ENCODE peak calls at places on chromosomes 4 and X, in nine cellular contexts. J is BJ, G is HT1080, X is T-helper 2 cell, V is substantia nigra, Q is nucleus accumbens, D is right cardiac atrium, R is left colon, S is IMR-90. P is an unnamed sample.

GRCh38 chr4:76582074-76582816 is 147.2 kb downstream of the SHROOM3 start:
- DNase-seq in J (peak; percentile 64), D (no peak), R (no peak), V (no peak), X (no peak), S (no peak), Q (no peak), G (no peak), P (no peak)

GRCh38 chrX:100615015-100615414 is 21.6 kb downstream of the TSPAN6 start:
- DNase-seq in J (peak; percentile 17), D (no peak), S (peak; percentile 68), G (peak; percentile 71), Q (no peak), X (no peak), R (peak; percentile 14), V (no peak), P (peak; percentile 22)

GRCh38 chrX:132594129-132594528 is 105.3 kb upstream of the MBNL3 start:
- DNase-seq in X (no peak), V (no peak), S (no peak), J (no peak), Q (no peak), D (no peak), G (peak; percentile 40), R (no peak), P (peak; percentile 68)

GRCh38 chr4:57191523-57192034 is 81.4 kb upstream of the IGFBP7 start:
- DNase-seq in V (no peak), S (no peak), J (no peak), D (no peak), G (peak; percentile 10), R (peak; percentile 47), Q (no peak), X (no peak), P (peak; percentile 21)

GRCh38 chr4:78748361-78748760 is 27.8 kb upstream of the BMP2K start:
- DNase-seq in D (no peak), X (no peak), V (no peak), J (no peak), S (peak; percentile 58), G (no peak), R (no peak), Q (no peak), P (no peak)

GRCh38 chr4:181799670-181800069 is 443.5 kb upstream of the TENM3 start:
- DNase-seq in R (no peak), V (no peak), D (no peak), Q (no peak), G (no peak), J (no peak), X (no peak), S (no peak), P (no peak)

GRCh38 chr4:29372971-29373370 is 1347.2 kb upstream of the PCDH7 start:
- DNase-seq in R (no peak), V (no peak), Q (no peak), G (no peak), D (no peak), X (no peak), S (no peak), J (no peak), P (no peak)

GRCh38 chr4:60389636-60390035 is 810.5 kb upstream of the ADGRL3 start:
- DNase-seq in G (peak; percentile 15), D (no peak), R (no peak), V (no peak), Q (no peak), J (no peak), X (no peak), S (no peak), P (no peak)

GRCh38 chr4:152485726-152486276 is 50.1 kb downstream of the FBXW7 start:
- DNase-seq in Q (no peak), J (peak; percentile 13), V (no peak), G (peak; percentile 87), R (no peak), D (no peak), S (peak; percentile 94), X (no peak), P (no peak)